ENCODE peak calls at places on chromosomes 12 and 14, in seven cellular contexts. T is IMR-90, B is GM12878, P is HCT116, W is K562, R is SK-N-SH, U is HepG2. Q is an unnamed sample.
A peak's percentile ranks its signal among the peaks of the same experiment; 100 is the strongest.

GRCh38 chr14:29810657-29811056 is 117.0 kb downstream of the PRKD1 start:
- DNase-seq in T (no peak), B (no peak), P (no peak), W (no peak), R (no peak), U (no peak), Q (no peak)

GRCh38 chr14:98163285-98163741 is 1108.7 kb downstream of the BCL11B start:
- DNase-seq in T (no peak), B (no peak), P (no peak), W (no peak), R (no peak), U (no peak), Q (no peak)

GRCh38 chr12:108253540-108253939 is 85.6 kb downstream of the CMKLR1 start:
- DNase-seq in T (no peak), B (no peak), P (no peak), W (no peak), R (peak; percentile 70), U (no peak), Q (no peak)

GRCh38 chr12:116538682-116539264 is 20.4 kb upstream of the MAP1LC3B2 start:
- DNase-seq in T (no peak), B (no peak), P (no peak), W (no peak), R (no peak), U (no peak), Q (no peak)

GRCh38 chr14:91249841-91250616 is 5.5 kb upstream of the GPR68 start:
- DNase-seq in T (no peak), B (peak; percentile 90), P (no peak), W (peak; percentile 39), R (peak; percentile 88), U (peak; percentile 41), Q (no peak)

GRCh38 chr14:77053046-77053841 is 24.7 kb upstream of the IRF2BPL start:
- DNase-seq in T (peak; percentile 76), B (no peak), P (no peak), W (peak; percentile 78), R (peak; percentile 93), U (peak; percentile 70), Q (peak; percentile 93)

GRCh38 chr12:12481636-12482035 is 81.0 kb downstream of the DUSP16 start:
- DNase-seq in T (no peak), B (no peak), P (no peak), W (no peak), R (no peak), U (no peak), Q (no peak)

GRCh38 chr12:113955109-113955970 is 10.8 kb downstream of the RBM19 start:
- DNase-seq in T (peak; percentile 7), B (no peak), P (peak; percentile 16), W (peak; percentile 41), R (peak; percentile 49), U (peak; percentile 49), Q (no peak)

GRCh38 chr12:11725616-11726015 is 76.1 kb downstream of the ETV6 start:
- DNase-seq in T (peak; percentile 28), B (no peak), P (no peak), W (no peak), R (no peak), U (no peak), Q (no peak)

GRCh38 chr14:52349731-52350130 is 35.6 kb downstream of the PTGER2 start:
- DNase-seq in T (no peak), B (no peak), P (no peak), W (no peak), R (no peak), U (no peak), Q (no peak)

GRCh38 chr12:117367006-117367638 is 5.7 kb upstream of the NOS1 start:
- DNase-seq in T (peak; percentile 53), B (peak; percentile 12), P (peak; percentile 69), W (peak; percentile 77), R (peak; percentile 76), U (peak; percentile 63), Q (peak; percentile 66)

GRCh38 chr14:95305940-95306339 is 13.8 kb downstream of the CLMN start:
- DNase-seq in T (no peak), B (no peak), P (no peak), W (no peak), R (no peak), U (no peak), Q (no peak)

DNA sequence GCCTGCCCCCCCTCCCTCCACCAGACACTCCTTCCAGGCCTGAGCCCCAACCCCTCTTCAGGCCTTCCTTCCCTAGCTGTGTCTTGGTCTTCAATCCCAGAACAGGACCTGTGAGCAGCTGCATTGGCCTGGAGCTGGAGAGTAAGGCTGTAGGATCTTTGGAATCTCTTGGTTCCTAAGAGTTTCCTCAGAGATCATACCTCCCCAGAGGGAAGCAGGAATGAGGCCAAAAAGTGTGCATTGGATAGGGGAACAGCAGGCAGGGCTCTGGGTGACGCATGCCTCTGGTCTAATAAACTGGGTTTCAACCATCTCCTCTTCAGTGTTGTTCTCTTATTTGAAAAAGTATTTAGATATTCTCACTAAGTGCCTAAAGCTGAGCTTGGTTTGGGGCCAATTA is 1.8 kb upstream of the SMARCD1 start:
- DNase-seq in T (no peak), B (no peak), P (no peak), W (no peak), R (no peak), U (no peak), Q (no peak)
- H2AFZ ChIP-seq in T (no peak overlapping the region), B (peak overlapping the region; percentile 28), P (no peak overlapping the region), W (no peak overlapping the region), R (no peak overlapping the region), U (no peak overlapping the region), Q (no peak overlapping the region)

DNA sequence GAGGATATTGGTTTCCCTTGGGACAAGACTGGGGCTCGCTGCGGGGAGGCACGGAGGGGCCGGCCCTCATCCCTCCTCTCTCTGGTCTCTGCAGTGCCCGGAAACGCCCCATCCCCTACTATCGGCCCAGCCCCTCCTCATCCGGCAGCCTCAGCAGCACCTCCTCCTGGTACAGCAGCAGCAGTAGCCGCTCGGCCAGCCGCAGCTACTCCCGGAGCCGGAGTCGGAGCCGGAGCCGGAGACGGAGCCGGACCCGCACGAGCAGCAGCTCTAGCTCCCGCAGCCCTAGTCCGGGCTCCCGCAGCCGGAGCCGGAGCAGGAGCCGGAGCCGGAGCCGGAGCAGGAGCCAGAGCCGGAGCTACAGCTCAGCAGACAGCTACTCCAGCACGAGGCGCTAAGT is 22.3 kb upstream of the HSPB8 start:
- DNase-seq in T (no peak), B (no peak), P (no peak), W (no peak), R (peak; percentile 54), U (no peak), Q (no peak)
- TF ChIP-seq RAD21 in T (no peak), B (no peak), P (no peak), W (no peak), R (no peak), U (no peak), Q (peak; percentile 51)

DNA sequence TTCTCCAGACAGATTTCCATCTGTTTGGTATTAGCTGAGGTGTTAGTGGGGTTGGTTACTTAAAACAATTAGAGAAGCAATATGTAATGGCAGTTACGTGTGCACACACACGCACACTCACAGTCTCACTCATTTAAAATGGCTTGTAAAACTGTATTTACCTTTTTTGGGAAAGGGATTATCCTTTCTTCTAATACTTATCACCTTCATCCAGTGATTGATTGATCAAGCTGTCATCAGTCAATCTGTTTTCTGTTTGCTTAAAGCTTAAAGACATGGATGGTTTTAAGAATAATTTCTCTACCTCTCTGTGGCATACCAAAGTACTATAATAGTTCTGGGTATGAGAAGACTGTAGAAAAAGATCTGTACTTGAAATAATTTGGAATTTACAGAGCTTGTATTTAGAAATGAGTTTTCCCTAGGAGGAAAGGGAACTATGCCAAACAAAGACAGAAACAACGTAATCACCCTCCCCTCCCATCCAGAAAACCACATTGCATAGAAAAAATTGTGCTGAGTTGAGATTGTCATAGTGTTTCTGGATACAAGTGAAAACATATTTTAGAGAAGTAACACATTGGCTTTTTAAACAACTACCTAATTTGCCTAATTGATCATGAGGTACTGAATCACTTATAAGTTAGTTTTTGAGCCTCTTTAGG is 455.8 kb downstream of the PCNX1 start:
- DNase-seq in T (peak; percentile 73), B (peak; percentile 53), P (no peak), W (no peak), R (no peak), U (no peak), Q (no peak)
- H3K4me2 ChIP-seq in T (peak overlapping the region; percentile 16), B (peak overlapping the region; percentile 1), P (no peak overlapping the region), W (no peak overlapping the region), R (peak overlapping the region; percentile 19), U (no peak overlapping the region), Q (no peak overlapping the region)

GRCh38 chr12:76123301-76124212 is 39.1 kb upstream of the NAP1L1 start:
- DNase-seq in T (peak; percentile 64), B (no peak), P (no peak), W (no peak), R (no peak), U (no peak), Q (no peak)
- H2AFZ ChIP-seq in T (peak overlapping the region; percentile 71), B (no peak overlapping the region), P (peak overlapping the region; percentile 9), W (no peak overlapping the region), R (peak overlapping the region; percentile 74), U (no peak overlapping the region), Q (no peak overlapping the region)

DNA sequence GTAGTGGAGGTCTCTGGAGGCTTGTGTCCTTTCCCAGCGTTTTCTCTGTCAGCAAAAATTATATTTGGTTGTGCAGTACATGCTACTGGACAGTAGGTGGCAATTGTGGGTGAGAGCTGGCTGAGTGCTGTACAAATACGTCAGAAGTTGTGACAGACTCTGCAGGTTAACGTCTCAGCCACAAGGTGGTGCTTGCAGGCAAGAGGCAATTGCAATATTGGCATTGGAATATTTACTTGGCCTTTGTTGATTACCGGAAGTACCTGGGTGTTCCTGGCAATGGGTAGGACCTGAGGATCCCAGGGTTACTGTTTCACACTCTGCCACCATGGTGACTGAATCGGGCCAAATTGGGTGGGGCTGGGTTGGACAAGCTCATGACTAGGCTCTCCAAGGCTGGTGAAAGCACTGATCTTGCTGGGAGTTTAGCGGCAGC is 333.9 kb upstream of the LMO3 start:
- DNase-seq in T (peak; percentile 8), B (peak; percentile 26), P (peak; percentile 78), W (peak; percentile 29), R (peak; percentile 36), U (peak; percentile 80), Q (peak; percentile 68)
- TF ChIP-seq RAD21 in T (peak; percentile 10), B (peak; percentile 66), P (peak; percentile 79), W (no peak), R (peak; percentile 69), U (peak; percentile 71), Q (peak; percentile 98)

GRCh38 chr14:100246136-100246535 is 7.2 kb downstream of the YY1 start:
- DNase-seq in T (no peak), B (no peak), P (no peak), W (no peak), R (peak; percentile 29), U (no peak), Q (no peak)
- H3K4me2 ChIP-seq in T (peak overlapping the region; percentile 37), B (peak overlapping the region; percentile 17), P (peak overlapping the region; percentile 15), W (peak overlapping the region; percentile 55), R (peak overlapping the region; percentile 25), U (peak overlapping the region; percentile 28), Q (peak overlapping the region; percentile 15)

GRCh38 chr12:48889679-48890078 is 24.0 kb upstream of the RND1 start:
- DNase-seq in T (no peak), B (no peak), P (no peak), W (no peak), R (no peak), U (no peak), Q (no peak)

GRCh38 chr12:48894271-48894670 is 28.6 kb upstream of the RND1 start:
- DNase-seq in T (no peak), B (no peak), P (no peak), W (no peak), R (no peak), U (no peak), Q (no peak)

GRCh38 chr12:48890657-48891418 is 25.2 kb upstream of the RND1 start:
- DNase-seq in T (peak; percentile 62), B (no peak), P (peak; percentile 27), W (peak; percentile 84), R (peak; percentile 86), U (peak; percentile 48), Q (peak; percentile 96)
- H2AFZ ChIP-seq in T (peak overlapping the region; percentile 95), B (peak overlapping the region; percentile 75), P (peak overlapping the region; percentile 89), W (peak overlapping the region; percentile 85), R (peak overlapping the region; percentile 93), U (no peak overlapping the region), Q (peak overlapping the region; percentile 49)

Q was measured in H1.